ENCODE peak calls at places on chromosomes 3 and 15, in nine cellular contexts. One of them, this sample, is unnamed. For H3K9me3 and H3K4me1, the result is how much of the 10 kb centered on the place peaks cover.

GRCh38 chr3:184380210-184380626 is 364 bp downstream of the CHRD start:
- DNase-seq in IMR-90: no peak
- DNase-seq in suprapubic skin: no peak
- DNase-seq in CD8-positive, alpha-beta memory T cell: no peak
- DNase-seq in BE2C: peak
- DNase-seq in gastrocnemius medialis: peak
- DNase-seq in A673: no peak
- DNase-seq in ovary: peak
- DNase-seq in RWPE2: no peak
- DNase-seq in this sample: no peak

GRCh38 chr15:81330351-81331085 is 6.6 kb upstream of the STARD5 start:
- DNase-seq in suprapubic skin: no peak
- DNase-seq in IMR-90: no peak
- DNase-seq in gastrocnemius medialis: no peak
- DNase-seq in CD8-positive, alpha-beta memory T cell: no peak
- DNase-seq in A673: no peak
- DNase-seq in ovary: no peak
- DNase-seq in RWPE2: no peak
- DNase-seq in BE2C: no peak
- DNase-seq in this sample: no peak

GRCh38 chr3:14768881-14769280 is 49.9 kb upstream of the FGD5 start:
- DNase-seq in RWPE2: no peak
- DNase-seq in BE2C: no peak
- DNase-seq in gastrocnemius medialis: no peak
- DNase-seq in CD8-positive, alpha-beta memory T cell: no peak
- DNase-seq in IMR-90: no peak
- DNase-seq in A673: no peak
- DNase-seq in suprapubic skin: no peak
- DNase-seq in ovary: no peak
- DNase-seq in this sample: no peak

GRCh38 chr3:52311567-52312119 is 4.5 kb upstream of the DNAH1 start:
- DNase-seq in ovary: no peak
- DNase-seq in suprapubic skin: no peak
- DNase-seq in CD8-positive, alpha-beta memory T cell: no peak
- DNase-seq in RWPE2: no peak
- DNase-seq in IMR-90: no peak
- DNase-seq in gastrocnemius medialis: no peak
- DNase-seq in A673: no peak
- DNase-seq in BE2C: peak
- DNase-seq in this sample: no peak

GRCh38 chr3:127431066-127431465 is 143.2 kb upstream of the PRR20G start:
- DNase-seq in IMR-90: no peak
- DNase-seq in gastrocnemius medialis: no peak
- DNase-seq in CD8-positive, alpha-beta memory T cell: no peak
- DNase-seq in suprapubic skin: peak
- DNase-seq in A673: peak
- DNase-seq in ovary: no peak
- DNase-seq in BE2C: peak
- DNase-seq in RWPE2: no peak
- DNase-seq in this sample: no peak

GRCh38 chr15:58260911-58261267 is 122.7 kb downstream of the AQP9 start:
- DNase-seq in BE2C: peak
- DNase-seq in A673: peak
- DNase-seq in gastrocnemius medialis: peak
- DNase-seq in CD8-positive, alpha-beta memory T cell: no peak
- DNase-seq in ovary: no peak
- DNase-seq in RWPE2: no peak
- DNase-seq in suprapubic skin: no peak
- DNase-seq in IMR-90: peak
- DNase-seq in this sample: no peak

GRCh38 chr15:32851619-32852416 is 134.0 kb downstream of the GREM1 start:
- DNase-seq in ovary: no peak
- DNase-seq in RWPE2: no peak
- DNase-seq in suprapubic skin: no peak
- DNase-seq in IMR-90: peak
- DNase-seq in A673: no peak
- DNase-seq in CD8-positive, alpha-beta memory T cell: no peak
- DNase-seq in BE2C: no peak
- DNase-seq in gastrocnemius medialis: no peak
- DNase-seq in this sample: no peak

GRCh38 chr3:37098884-37099283 is 75.5 kb downstream of the LRRFIP2 start:
- DNase-seq in ovary: no peak
- DNase-seq in CD8-positive, alpha-beta memory T cell: no peak
- DNase-seq in BE2C: no peak
- DNase-seq in gastrocnemius medialis: no peak
- DNase-seq in IMR-90: no peak
- DNase-seq in suprapubic skin: no peak
- DNase-seq in A673: no peak
- DNase-seq in RWPE2: no peak
- DNase-seq in this sample: no peak

GRCh38 chr3:38541800-38542199 is 45.7 kb downstream of the EXOG start:
- DNase-seq in RWPE2: no peak
- DNase-seq in gastrocnemius medialis: no peak
- DNase-seq in BE2C: peak
- DNase-seq in A673: peak
- DNase-seq in ovary: no peak
- DNase-seq in suprapubic skin: peak
- DNase-seq in IMR-90: no peak
- DNase-seq in CD8-positive, alpha-beta memory T cell: no peak
- DNase-seq in this sample: no peak

GRCh38 chr3:187291512-187292132 is at the start of gene MASP1:
- DNase-seq in A673: no peak
- DNase-seq in RWPE2: no peak
- DNase-seq in BE2C: no peak
- DNase-seq in gastrocnemius medialis: peak
- DNase-seq in ovary: peak
- DNase-seq in suprapubic skin: no peak
- DNase-seq in CD8-positive, alpha-beta memory T cell: no peak
- DNase-seq in IMR-90: peak
- DNase-seq in this sample: no peak

GRCh38 chr15:77538011-77538410 is 94.7 kb downstream of the LINGO1 start:
- DNase-seq in RWPE2: no peak
- DNase-seq in A673: no peak
- DNase-seq in gastrocnemius medialis: no peak
- DNase-seq in BE2C: no peak
- DNase-seq in IMR-90: no peak
- DNase-seq in CD8-positive, alpha-beta memory T cell: no peak
- DNase-seq in suprapubic skin: no peak
- DNase-seq in ovary: no peak
- DNase-seq in this sample: no peak

GRCh38 chr15:29135266-29135665 is 134.4 kb downstream of the NSMCE3 start:
- DNase-seq in RWPE2: no peak
- DNase-seq in gastrocnemius medialis: no peak
- DNase-seq in ovary: no peak
- DNase-seq in IMR-90: peak
- DNase-seq in suprapubic skin: no peak
- DNase-seq in CD8-positive, alpha-beta memory T cell: no peak
- DNase-seq in BE2C: no peak
- DNase-seq in A673: no peak
- DNase-seq in this sample: no peak

GRCh38 chr3:139319428-139320402 is 24.1 kb upstream of the MRPS22 start:
- DNase-seq in RWPE2: no peak
- DNase-seq in suprapubic skin: peak
- DNase-seq in ovary: no peak
- DNase-seq in A673: peak
- DNase-seq in IMR-90: no peak
- DNase-seq in CD8-positive, alpha-beta memory T cell: no peak
- DNase-seq in gastrocnemius medialis: no peak
- DNase-seq in BE2C: peak
- DNase-seq in this sample: no peak

GRCh38 chr3:3927965-3928364 is 128.7 kb downstream of the LRRN1 start:
- DNase-seq in ovary: no peak
- DNase-seq in gastrocnemius medialis: no peak
- DNase-seq in IMR-90: no peak
- DNase-seq in BE2C: no peak
- DNase-seq in CD8-positive, alpha-beta memory T cell: no peak
- DNase-seq in suprapubic skin: no peak
- DNase-seq in RWPE2: no peak
- DNase-seq in A673: no peak
- DNase-seq in this sample: no peak

GRCh38 chr3:50563867-50564266 is 3.7 kb downstream of the C3orf18 start:
- DNase-seq in IMR-90: no peak
- DNase-seq in gastrocnemius medialis: no peak
- DNase-seq in RWPE2: no peak
- DNase-seq in A673: no peak
- DNase-seq in CD8-positive, alpha-beta memory T cell: no peak
- DNase-seq in suprapubic skin: no peak
- DNase-seq in ovary: no peak
- DNase-seq in BE2C: no peak
- DNase-seq in this sample: no peak

DNA sequence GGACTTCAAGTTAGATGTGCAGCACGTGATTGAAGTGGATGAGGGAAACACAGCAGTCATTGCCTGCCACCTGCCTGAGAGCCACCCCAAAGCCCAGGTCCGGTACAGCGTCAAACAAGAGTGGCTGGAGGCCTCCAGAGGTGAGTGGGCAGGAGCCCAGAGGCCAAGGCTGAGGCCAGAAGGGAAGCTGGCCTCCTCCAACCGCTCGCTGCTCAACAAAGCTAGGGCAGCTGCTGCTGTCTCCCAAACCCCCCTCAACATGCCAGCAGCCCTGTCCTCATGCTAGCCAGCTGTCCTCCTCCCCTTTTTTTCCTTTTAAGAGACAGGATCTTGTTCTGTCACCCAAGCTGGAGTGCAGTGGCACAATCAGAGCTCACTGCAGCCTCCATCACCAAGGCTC is 56.9 kb downstream of the BOC start:
- DNase-seq in gastrocnemius medialis: no peak
- DNase-seq in BE2C: no peak
- DNase-seq in RWPE2: no peak
- DNase-seq in A673: no peak
- DNase-seq in IMR-90: no peak
- DNase-seq in ovary: no peak
- DNase-seq in CD8-positive, alpha-beta memory T cell: no peak
- DNase-seq in suprapubic skin: peak
- DNase-seq in this sample: no peak
- H3K9me3 ChIP-seq in gastrocnemius medialis: under half
- H3K9me3 ChIP-seq in BE2C: under half
- H3K9me3 ChIP-seq in RWPE2: under half
- H3K9me3 ChIP-seq in A673: under half
- H3K9me3 ChIP-seq in IMR-90: under half
- H3K9me3 ChIP-seq in ovary: under half
- H3K9me3 ChIP-seq in CD8-positive, alpha-beta memory T cell: under half
- H3K9me3 ChIP-seq in suprapubic skin: under half
- H3K9me3 ChIP-seq in this sample: under half

GRCh38 chr15:62415498-62415897 is 250.4 kb upstream of the C2CD4B start:
- DNase-seq in BE2C: no peak
- DNase-seq in CD8-positive, alpha-beta memory T cell: no peak
- DNase-seq in gastrocnemius medialis: no peak
- DNase-seq in A673: no peak
- DNase-seq in IMR-90: no peak
- DNase-seq in suprapubic skin: no peak
- DNase-seq in ovary: no peak
- DNase-seq in RWPE2: no peak
- DNase-seq in this sample: no peak
- H3K4me1 ChIP-seq in BE2C: under half
- H3K4me1 ChIP-seq in CD8-positive, alpha-beta memory T cell: under half
- H3K4me1 ChIP-seq in gastrocnemius medialis: under half
- H3K4me1 ChIP-seq in A673: under half
- H3K4me1 ChIP-seq in IMR-90: under half
- H3K4me1 ChIP-seq in suprapubic skin: under half
- H3K4me1 ChIP-seq in ovary: under half
- H3K4me1 ChIP-seq in RWPE2: under half
- H3K4me1 ChIP-seq in this sample: under half

DNA sequence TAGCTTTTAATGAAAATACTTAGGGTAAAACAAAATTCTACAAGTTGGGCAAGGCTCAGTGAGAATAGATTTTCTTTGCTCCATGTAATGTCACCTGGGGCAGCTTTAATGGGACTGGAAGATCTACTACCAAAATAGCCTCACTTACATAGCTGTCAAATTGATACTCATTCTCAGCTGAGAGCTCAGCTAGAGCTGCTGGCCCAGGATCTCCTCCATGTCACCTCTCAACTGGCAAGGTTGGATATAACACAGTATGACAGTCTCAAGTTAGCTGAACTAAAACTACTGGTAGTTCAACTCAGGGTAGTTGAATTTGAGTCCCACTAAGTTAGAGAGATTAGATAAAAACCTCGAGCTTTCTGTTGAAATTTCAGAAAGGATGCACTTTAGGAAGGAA is 218.5 kb upstream of the PLSCR5 start:
- DNase-seq in IMR-90: no peak
- DNase-seq in suprapubic skin: no peak
- DNase-seq in gastrocnemius medialis: peak
- DNase-seq in ovary: no peak
- DNase-seq in A673: no peak
- DNase-seq in RWPE2: no peak
- DNase-seq in BE2C: no peak
- DNase-seq in CD8-positive, alpha-beta memory T cell: no peak
- DNase-seq in this sample: no peak
- H3K4me3 ChIP-seq in IMR-90: no peak
- H3K4me3 ChIP-seq in suprapubic skin: no peak
- H3K4me3 ChIP-seq in gastrocnemius medialis: no peak
- H3K4me3 ChIP-seq in ovary: no peak
- H3K4me3 ChIP-seq in A673: no peak
- H3K4me3 ChIP-seq in RWPE2: no peak
- H3K4me3 ChIP-seq in BE2C: no peak
- H3K4me3 ChIP-seq in CD8-positive, alpha-beta memory T cell: no peak
- H3K4me3 ChIP-seq in this sample: no peak

GRCh38 chr15:27770769-27771554 is 328.2 kb downstream of the OCA2 start:
- DNase-seq in CD8-positive, alpha-beta memory T cell: no peak
- DNase-seq in ovary: no peak
- DNase-seq in suprapubic skin: no peak
- DNase-seq in A673: no peak
- DNase-seq in gastrocnemius medialis: no peak
- DNase-seq in IMR-90: no peak
- DNase-seq in BE2C: no peak
- DNase-seq in RWPE2: no peak
- DNase-seq in this sample: no peak

GRCh38 chr15:27774191-27774590 is 324.9 kb downstream of the OCA2 start:
- DNase-seq in BE2C: no peak
- DNase-seq in A673: no peak
- DNase-seq in CD8-positive, alpha-beta memory T cell: no peak
- DNase-seq in IMR-90: no peak
- DNase-seq in ovary: no peak
- DNase-seq in suprapubic skin: no peak
- DNase-seq in RWPE2: no peak
- DNase-seq in gastrocnemius medialis: no peak
- DNase-seq in this sample: no peak

GRCh38 chr15:27771892-27772291 is 327.2 kb downstream of the OCA2 start:
- DNase-seq in A673: no peak
- DNase-seq in RWPE2: no peak
- DNase-seq in suprapubic skin: no peak
- DNase-seq in CD8-positive, alpha-beta memory T cell: no peak
- DNase-seq in ovary: no peak
- DNase-seq in gastrocnemius medialis: no peak
- DNase-seq in IMR-90: no peak
- DNase-seq in BE2C: no peak
- DNase-seq in this sample: no peak

GRCh38 chr15:27774638-27775037 is 324.5 kb downstream of the OCA2 start:
- DNase-seq in suprapubic skin: no peak
- DNase-seq in A673: no peak
- DNase-seq in CD8-positive, alpha-beta memory T cell: no peak
- DNase-seq in RWPE2: no peak
- DNase-seq in ovary: no peak
- DNase-seq in IMR-90: no peak
- DNase-seq in BE2C: no peak
- DNase-seq in gastrocnemius medialis: no peak
- DNase-seq in this sample: no peak

DNA sequence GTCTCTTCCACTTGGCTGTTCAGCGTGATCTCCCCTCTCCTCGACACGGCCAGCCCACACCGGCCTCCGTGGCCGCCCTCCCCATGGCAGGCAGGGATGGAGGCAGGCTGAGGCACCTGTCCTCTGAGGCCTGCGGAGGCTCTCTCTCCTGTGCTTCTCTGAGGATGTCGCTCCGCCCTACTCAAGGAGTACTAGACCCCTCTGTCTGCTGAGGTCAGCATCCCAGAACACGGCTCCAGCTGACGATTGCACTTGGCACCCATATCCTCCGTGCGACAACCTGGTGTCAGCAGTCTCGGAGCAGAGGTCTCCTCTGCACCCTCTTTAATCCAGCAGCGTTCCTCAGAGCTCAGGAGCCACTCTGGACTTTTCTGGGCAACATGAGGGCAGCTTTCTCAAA is 322.6 kb downstream of the OCA2 start:
- DNase-seq in BE2C: no peak
- DNase-seq in RWPE2: no peak
- DNase-seq in suprapubic skin: no peak
- DNase-seq in A673: no peak
- DNase-seq in CD8-positive, alpha-beta memory T cell: no peak
- DNase-seq in gastrocnemius medialis: no peak
- DNase-seq in IMR-90: no peak
- DNase-seq in ovary: no peak
- DNase-seq in this sample: no peak
- H3K9me3 ChIP-seq in BE2C: under half
- H3K9me3 ChIP-seq in RWPE2: under half
- H3K9me3 ChIP-seq in suprapubic skin: under half
- H3K9me3 ChIP-seq in A673: under half
- H3K9me3 ChIP-seq in CD8-positive, alpha-beta memory T cell: under half
- H3K9me3 ChIP-seq in gastrocnemius medialis: under half
- H3K9me3 ChIP-seq in IMR-90: under half
- H3K9me3 ChIP-seq in ovary: under half
- H3K9me3 ChIP-seq in this sample: under half